ENCODE peak calls at places on chromosomes 2 and 18, in five cellular contexts. K is psoas muscle, E is upper lobe of left lung, U is left ventricle myocardium inferior, F is stomach. Z is an unnamed sample.

GRCh38 chr2:127651987-127652550 is 6.1 kb downstream of the GPR17 start:
- DNase-seq in E (no peak), K (peak; percentile 77), U (peak; percentile 94), F (no peak), Z (no peak)

GRCh38 chr2:63581266-63581961 is 6.9 kb downstream of the WDPCP start:
- DNase-seq in K (no peak), E (no peak), U (peak; percentile 20), F (peak; percentile 72), Z (no peak)

GRCh38 chr18:58305792-58306191 is 261.8 kb downstream of the NEDD4L start:
- DNase-seq in F (no peak), U (no peak), K (no peak), E (no peak), Z (no peak)

GRCh38 chr2:111897924-111898702 is at the start of gene MERTK:
- DNase-seq in U (peak; percentile 88), F (peak; percentile 89), K (peak; percentile 86), E (peak; percentile 96), Z (peak; percentile 90)

GRCh38 chr2:111135910-111136297 is 15.2 kb downstream of the BCL2L11 start:
- DNase-seq in F (no peak), K (peak; percentile 85), E (peak; percentile 81), U (peak; percentile 36), Z (no peak)

GRCh38 chr18:75915941-75916640 is 488.6 kb upstream of the SMIM21 start:
- DNase-seq in U (no peak), E (peak; percentile 87), F (no peak), K (no peak), Z (no peak)

GRCh38 chr18:59820663-59821062 is 79.1 kb upstream of the PMAIP1 start:
- DNase-seq in E (no peak), U (no peak), F (no peak), K (no peak), Z (no peak)

GRCh38 chr2:37652199-37652640 is 19.2 kb downstream of the CDC42EP3 start:
- DNase-seq in E (no peak), F (no peak), U (no peak), K (no peak), Z (no peak)

GRCh38 chr2:66437601-66438497 is 2.9 kb downstream of the MEIS1 start:
- DNase-seq in K (peak; percentile 48), E (no peak), F (no peak), U (peak; percentile 33), Z (no peak)

GRCh38 chr2:156541229-156541628 is 105.0 kb downstream of the GPD2 start:
- DNase-seq in U (no peak), E (no peak), F (no peak), K (no peak), Z (no peak)

GRCh38 chr2:18777250-18777812 is 188.0 kb upstream of the NT5C1B start:
- DNase-seq in U (no peak), E (no peak), K (no peak), F (no peak), Z (no peak)

GRCh38 chr18:47899107-47899840 is 31.2 kb downstream of the SMAD2 start:
- DNase-seq in K (no peak), F (no peak), U (no peak), E (no peak), Z (no peak)

GRCh38 chr2:54503192-54503591 is 47.1 kb downstream of the SPTBN1 start:
- DNase-seq in F (no peak), E (no peak), K (no peak), U (no peak), Z (peak; percentile 17)

GRCh38 chr2:26630669-26631360 is 10.4 kb downstream of the CIB4 start:
- DNase-seq in F (no peak), K (no peak), E (no peak), U (no peak), Z (no peak)

GRCh38 chr2:227805578-227805977 is 8.1 kb upstream of the CCL20 start:
- DNase-seq in E (no peak), K (no peak), U (no peak), F (no peak), Z (no peak)

GRCh38 chr2:219155054-219155644 is 5.5 kb downstream of the NHEJ1 start:
- DNase-seq in U (no peak), E (no peak), F (peak; percentile 35), K (no peak), Z (peak; percentile 72)

GRCh38 chr18:31454066-31454708 is 6.6 kb downstream of the DSG3 start:
- DNase-seq in E (no peak), F (no peak), U (no peak), K (no peak), Z (peak; percentile 31)

GRCh38 chr2:216371756-216372702 is at the start of gene MARCHF4:
- DNase-seq in F (peak; percentile 59), K (peak; percentile 81), U (peak; percentile 71), E (peak; percentile 95), Z (peak; percentile 44)

GRCh38 chr2:10142640-10142965 is 20.1 kb downstream of the RRM2 start:
- DNase-seq in U (no peak), K (no peak), F (no peak), E (no peak), Z (no peak)

GRCh38 chr2:212145111-212145510 is 393.5 kb downstream of the ERBB4 start:
- DNase-seq in U (no peak), E (no peak), F (no peak), K (no peak), Z (no peak)

GRCh38 chr2:236554629-236555282 is 14.9 kb upstream of the ACKR3 start:
- DNase-seq in E (no peak), K (no peak), U (no peak), F (no peak), Z (no peak)

GRCh38 chr2:68365087-68365486 is at the start of gene PLEK:
- DNase-seq in F (peak; percentile 60), E (no peak), U (peak; percentile 56), K (peak; percentile 64), Z (no peak)

GRCh38 chr18:58394607-58395425 is 234.1 kb downstream of the ALPK2 start:
- DNase-seq in K (no peak), U (no peak), E (no peak), F (no peak), Z (no peak)

GRCh38 chr2:226354434-226354833 is 445.2 kb downstream of the IRS1 start:
- DNase-seq in K (no peak), U (no peak), F (no peak), E (no peak), Z (no peak)

GRCh38 chr18:13370995-13371625 is 152.6 kb downstream of the LDLRAD4 start:
- DNase-seq in F (no peak), E (peak; percentile 46), U (no peak), K (no peak), Z (no peak)

GRCh38 chr2:20617081-20617575 is 33.8 kb downstream of the HS1BP3 start:
- DNase-seq in F (peak; percentile 67), E (peak; percentile 72), K (peak; percentile 92), U (peak; percentile 89), Z (no peak)

GRCh38 chr18:79405019-79405780 is 9.5 kb downstream of the NFATC1 start:
- DNase-seq in K (peak; percentile 48), E (peak; percentile 72), U (peak; percentile 7), F (no peak), Z (no peak)

GRCh38 chr18:13414542-13414941 is 196.0 kb downstream of the LDLRAD4 start:
- DNase-seq in F (no peak), U (no peak), K (no peak), E (no peak), Z (no peak)

GRCh38 chr2:21181957-21182356 is 58.2 kb downstream of the TDRD15 start:
- DNase-seq in E (no peak), U (no peak), F (no peak), K (no peak), Z (no peak)

GRCh38 chr18:44627245-44627644 is 53.4 kb upstream of the SETBP1 start:
- DNase-seq in E (no peak), K (no peak), F (no peak), U (no peak), Z (no peak)

GRCh38 chr2:186852508-186852907 is 3.5 kb upstream of the ZSWIM2 start:
- DNase-seq in F (no peak), E (no peak), K (no peak), U (no peak), Z (no peak)

GRCh38 chr2:198054299-198054698 is 249.9 kb downstream of the PLCL1 start:
- DNase-seq in U (peak; percentile 20), K (no peak), E (no peak), F (peak; percentile 34), Z (no peak)

GRCh38 chr2:161122772-161123530 is 37.3 kb upstream of the TANK start:
- DNase-seq in U (no peak), F (no peak), E (no peak), K (no peak), Z (peak; percentile 59)

GRCh38 chr2:5094192-5094591 is 598.0 kb upstream of the SOX11 start:
- DNase-seq in E (no peak), K (no peak), F (no peak), U (no peak), Z (no peak)
- H3K9me3 ChIP-seq in E (no peaks in the 10 kb centered on the region), K (no peaks in the 10 kb centered on the region), F (peaks cover 11% of the 10 kb centered on the region), U (peaks cover 8% of the 10 kb centered on the region), Z (no peaks in the 10 kb centered on the region)

GRCh38 chr2:85987266-85988178 is 98.7 kb upstream of the ST3GAL5 start:
- DNase-seq in U (no peak), F (no peak), K (no peak), E (no peak), Z (no peak)
- H3K27ac ChIP-seq in U (peak overlapping the region; percentile 65), F (peak overlapping the region; percentile 74), K (peak overlapping the region; percentile 70), E (peak overlapping the region; percentile 19), Z (no peak overlapping the region)

DNA sequence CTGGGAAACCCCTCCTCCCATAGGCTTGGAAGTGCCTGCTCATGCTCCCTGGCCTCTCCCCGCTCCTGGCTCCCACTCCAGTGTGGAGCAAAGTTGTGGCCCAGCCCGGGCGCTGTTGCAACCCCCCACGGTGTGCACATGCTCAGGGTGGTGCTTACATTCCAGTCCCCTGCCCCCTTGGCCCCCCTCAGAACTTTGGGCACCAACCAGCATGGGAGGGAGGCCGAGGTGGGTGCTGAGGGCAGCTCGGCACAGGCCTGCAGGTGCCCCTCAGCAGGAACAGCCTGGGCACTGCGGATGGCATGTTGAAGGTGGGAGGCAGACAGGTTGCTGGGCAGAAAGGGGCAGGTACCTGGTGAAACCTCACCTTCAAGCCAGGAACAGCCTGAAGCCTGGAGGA is 125.3 kb downstream of the ARHGAP28 start:
- DNase-seq in K (no peak), F (no peak), U (no peak), E (peak; percentile 54), Z (no peak)
- H3K9me3 ChIP-seq in K (peaks cover 4% of the 10 kb centered on the region), F (peaks cover 7% of the 10 kb centered on the region), U (peaks cover 27% of the 10 kb centered on the region), E (peaks cover 7% of the 10 kb centered on the region), Z (no peaks in the 10 kb centered on the region)

DNA sequence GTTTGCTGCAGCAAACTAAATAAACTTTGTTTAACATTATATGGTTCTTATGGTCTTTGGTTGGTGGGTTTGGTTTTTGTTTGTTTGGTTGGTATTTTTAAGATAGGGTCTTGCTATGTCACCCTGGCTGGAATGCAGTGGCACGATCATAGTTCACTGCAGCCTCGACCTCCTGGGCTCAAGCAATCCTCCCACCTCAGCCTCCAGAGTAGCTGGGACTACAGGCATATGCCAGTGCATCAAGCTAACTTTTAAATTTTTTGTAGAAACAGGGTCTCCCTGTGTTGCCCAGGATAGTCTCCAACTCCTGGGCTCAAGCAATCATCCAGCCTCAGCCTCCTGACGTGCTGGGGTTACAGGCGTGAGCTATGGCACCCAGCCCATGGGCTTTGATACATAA is 7.1 kb upstream of the RPRD1A start:
- DNase-seq in F (no peak), K (no peak), E (no peak), U (no peak), Z (no peak)
- H3K27ac ChIP-seq in F (no peak overlapping the region), K (no peak overlapping the region), E (no peak overlapping the region), U (no peak overlapping the region), Z (no peak overlapping the region)

DNA sequence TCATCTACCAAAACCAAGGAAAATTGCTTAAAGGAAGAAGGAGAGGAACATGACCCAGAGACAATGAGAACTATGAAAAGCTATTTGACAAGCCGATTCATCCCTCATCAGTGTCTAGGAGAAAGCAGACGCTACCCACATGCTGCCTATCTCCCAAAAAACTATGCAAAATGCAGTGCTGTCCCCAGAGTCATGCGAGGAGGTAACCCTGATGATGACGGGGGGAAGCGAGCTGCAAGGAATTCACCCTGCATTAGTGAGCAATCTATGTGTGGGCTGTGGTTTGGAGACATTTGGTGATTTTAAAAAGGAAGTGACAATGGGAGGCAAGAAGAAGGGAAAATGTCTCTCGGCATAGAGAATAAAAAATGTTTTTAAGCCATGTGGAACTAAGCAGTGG is 472.7 kb downstream of the CMPK2 start:
- DNase-seq in F (no peak), K (no peak), U (no peak), E (no peak), Z (no peak)
- H3K9me3 ChIP-seq in F (no peaks in the 10 kb centered on the region), K (no peaks in the 10 kb centered on the region), U (peaks cover 6% of the 10 kb centered on the region), E (no peaks in the 10 kb centered on the region), Z (no peaks in the 10 kb centered on the region)

Z was measured in prostate gland.